ENCODE peak calls at places on chromosomes 7 and 10, in six cellular contexts. Y is T-helper 9 cell, A is M059J, W is sciatic nerve, E is GM04504, B is endothelial cell. H is an unnamed sample.

GRCh38 chr7:22250390-22250789 is 106.6 kb downstream of the RAPGEF5 start:
- DNase-seq in Y (no peak), A (no peak), W (no peak), E (no peak), B (no peak), H (no peak)

GRCh38 chr10:16477757-16478156 is 40.9 kb downstream of the PTER start:
- DNase-seq in Y (no peak), A (no peak), W (no peak), E (no peak), B (no peak), H (no peak)

GRCh38 chr7:144830024-144830785 is 5.6 kb downstream of the TPK1 start:
- DNase-seq in Y (no peak), A (no peak), W (no peak), E (no peak), B (no peak), H (no peak)

GRCh38 chr7:105590793-105591192 is 9.5 kb upstream of the EFCAB10 start:
- DNase-seq in Y (no peak), A (no peak), W (no peak), E (no peak), B (no peak), H (no peak)

GRCh38 chr10:50394832-50395231 is 143.5 kb upstream of the ASAH2 start:
- DNase-seq in Y (no peak), A (no peak), W (no peak), E (no peak), B (no peak), H (no peak)

GRCh38 chr10:60572511-60573194 is 183.0 kb upstream of the ANK3 start:
- DNase-seq in Y (no peak), A (peak; percentile 37), W (no peak), E (peak; percentile 7), B (peak; percentile 22), H (peak; percentile 47)

GRCh38 chr10:72297281-72297967 is 23.7 kb downstream of the DDIT4 start:
- DNase-seq in Y (peak; percentile 91), A (peak; percentile 83), W (peak; percentile 91), E (peak; percentile 95), B (peak; percentile 45), H (peak; percentile 56)

GRCh38 chr7:7799138-7799537 is 80.7 kb upstream of the RPA3 start:
- DNase-seq in Y (no peak), A (peak; percentile 56), W (no peak), E (no peak), B (no peak), H (no peak)

GRCh38 chr10:11165591-11166543 is 148.2 kb downstream of the CELF2 start:
- DNase-seq in Y (peak; percentile 61), A (peak; percentile 0), W (peak; percentile 85), E (no peak), B (peak; percentile 53), H (no peak)

GRCh38 chr7:89593125-89593524 is 561.1 kb upstream of the STEAP1 start:
- DNase-seq in Y (no peak), A (no peak), W (no peak), E (no peak), B (no peak), H (no peak)

GRCh38 chr10:22988581-22989360 is 60.9 kb downstream of the ARMC3 start:
- DNase-seq in Y (peak; percentile 58), A (peak; percentile 39), W (peak; percentile 74), E (peak; percentile 31), B (peak; percentile 63), H (peak; percentile 23)

GRCh38 chr7:97731736-97732370 is at the start of gene TAC1:
- DNase-seq in Y (no peak), A (no peak), W (no peak), E (no peak), B (peak; percentile 40), H (no peak)

GRCh38 chr10:31034041-31034918 is 2.6 kb upstream of the ZNF438 start:
- DNase-seq in Y (no peak), A (peak; percentile 81), W (no peak), E (peak; percentile 76), B (no peak), H (peak; percentile 92)

GRCh38 chr10:21694646-21695045 is 160.6 kb downstream of the MLLT10 start:
- DNase-seq in Y (no peak), A (no peak), W (no peak), E (no peak), B (no peak), H (peak; percentile 39)

GRCh38 chr7:12685550-12685949 is 1.9 kb upstream of the ARL4A start:
- DNase-seq in Y (peak; percentile 6), A (no peak), W (no peak), E (no peak), B (peak; percentile 54), H (no peak)

GRCh38 chr10:81708946-81709345 is 166.0 kb upstream of the NRG3 start:
- DNase-seq in Y (no peak), A (no peak), W (no peak), E (no peak), B (no peak), H (no peak)

GRCh38 chr10:80154978-80155695 is 22.6 kb downstream of the PLAC9 start:
- DNase-seq in Y (no peak), A (peak; percentile 89), W (no peak), E (peak; percentile 87), B (no peak), H (peak; percentile 90)

GRCh38 chr7:44196450-44196872 is 4.3 kb upstream of the YKT6 start:
- DNase-seq in Y (no peak), A (peak; percentile 63), W (peak; percentile 57), E (no peak), B (peak; percentile 68), H (no peak)

GRCh38 chr7:155959894-155960293 is 147.6 kb upstream of the SHH start:
- DNase-seq in Y (no peak), A (peak; percentile 45), W (no peak), E (no peak), B (no peak), H (no peak)

GRCh38 chr10:133278577-133279265 is 2.1 kb upstream of the ADAM8 start:
- DNase-seq in Y (peak; percentile 61), A (peak; percentile 96), W (no peak), E (no peak), B (no peak), H (no peak)

H was measured in AG04450.